ENCODE peak calls at places on chromosomes 4 and X, in five cellular contexts. T is GDM1; L is fibroblast of lung; M is stimulated activated CD8-positive, alpha-beta memory T cell treated with anti-CD3 and anti-CD28 coated beads, Interleukin-4, amount 100 ng/mL, for 1 hour; D is brain microvascular endothelial cell. R is an unnamed sample.

GRCh38 chr4:8672486-8672885 is 79.9 kb downstream of the CPZ start:
- DNase-seq in T (no peak), L (no peak), M (no peak), D (no peak), R (no peak)

GRCh38 chrX:150063673-150064072 is 125.4 kb upstream of the EOLA2 start:
- DNase-seq in T (no peak), L (no peak), M (no peak), D (no peak), R (no peak)

GRCh38 chrX:65723706-65724105 is 56.3 kb downstream of the MSN start:
- DNase-seq in T (no peak), L (no peak), M (no peak), D (peak; percentile 14), R (no peak)

GRCh38 chr4:24274401-24275035 is 309.8 kb downstream of the DHX15 start:
- DNase-seq in T (no peak), L (peak; percentile 91), M (no peak), D (peak; percentile 14), R (peak; percentile 49)

GRCh38 chrX:112646651-112647050 is 33.1 kb downstream of the LHFPL1 start:
- DNase-seq in T (no peak), L (no peak), M (no peak), D (no peak), R (no peak)

GRCh38 chr4:152500308-152500707 is 35.6 kb downstream of the FBXW7 start:
- DNase-seq in T (no peak), L (no peak), M (no peak), D (no peak), R (no peak)

GRCh38 chrX:152902502-152902820 is 4.6 kb downstream of the ZNF185 start:
- DNase-seq in T (no peak), L (no peak), M (no peak), D (no peak), R (no peak)

GRCh38 chrX:24343719-24344118 is 16.7 kb upstream of the SUPT20HL1 start:
- DNase-seq in T (no peak), L (no peak), M (no peak), D (no peak), R (no peak)

GRCh38 chrX:57528670-57529255 is 63.0 kb upstream of the ZXDB start:
- DNase-seq in T (no peak), L (no peak), M (no peak), D (no peak), R (no peak)

GRCh38 chr4:41679991-41680390 is 68.5 kb downstream of the PHOX2B start:
- DNase-seq in T (no peak), L (peak; percentile 43), M (no peak), D (no peak), R (no peak)

GRCh38 chr4:8861576-8862279 is 9.9 kb downstream of the HMX1 start:
- DNase-seq in T (no peak), L (no peak), M (no peak), D (no peak), R (no peak)

GRCh38 chr4:151998723-151999122 is 237.9 kb upstream of the GATB start:
- DNase-seq in T (no peak), L (no peak), M (no peak), D (no peak), R (no peak)

GRCh38 chrX:66030505-66031317 is 9.2 kb downstream of the VSIG4 start:
- DNase-seq in T (peak; percentile 54), L (no peak), M (no peak), D (peak; percentile 1), R (no peak)

GRCh38 chr4:94304365-94304971 is 38.2 kb downstream of the HPGDS start:
- DNase-seq in T (peak; percentile 9), L (peak; percentile 23), M (no peak), D (peak; percentile 47), R (peak; percentile 12)

GRCh38 chrX:19548934-19549333 is 33.6 kb upstream of the MAP3K15 start:
- DNase-seq in T (no peak), L (no peak), M (no peak), D (no peak), R (no peak)

GRCh38 chr4:7892212-7893019 is 47.2 kb downstream of the AFAP1 start:
- DNase-seq in T (no peak), L (peak; percentile 96), M (no peak), D (peak; percentile 91), R (peak; percentile 92)

GRCh38 chr4:8578717-8579116 is 1.5 kb upstream of the GPR78 start:
- DNase-seq in T (no peak), L (no peak), M (no peak), D (no peak), R (no peak)

GRCh38 chrX:39667746-39668507 is 429.8 kb downstream of the BCOR start:
- DNase-seq in T (no peak), L (no peak), M (no peak), D (no peak), R (no peak)

GRCh38 chr4:24477919-24478318 is 106.4 kb downstream of the DHX15 start:
- DNase-seq in T (no peak), L (peak; percentile 84), M (no peak), D (peak; percentile 76), R (peak; percentile 72)

GRCh38 chr4:182189107-182189878 is 53.9 kb upstream of the TENM3 start:
- DNase-seq in T (no peak), L (peak; percentile 100), M (no peak), D (peak; percentile 76), R (peak; percentile 80)

GRCh38 chr4:154416183-154416543 is 75.4 kb downstream of the DCHS2 start:
- DNase-seq in T (no peak), L (peak; percentile 1), M (no peak), D (no peak), R (no peak)

GRCh38 chrX:46649421-46650260 is 76.1 kb downstream of the CHST7 start:
- DNase-seq in T (peak; percentile 55), L (no peak), M (no peak), D (no peak), R (peak; percentile 19)

GRCh38 chr4:4930677-4931076 is 71.2 kb downstream of the MSX1 start:
- DNase-seq in T (no peak), L (no peak), M (no peak), D (no peak), R (no peak)

GRCh38 chr4:154049457-154050181 is 260.7 kb upstream of the SFRP2 start:
- DNase-seq in T (no peak), L (peak; percentile 53), M (no peak), D (peak; percentile 28), R (no peak)

GRCh38 chr4:119526786-119527550 is 101.6 kb downstream of the PDE5A start:
- DNase-seq in T (no peak), L (peak; percentile 79), M (no peak), D (no peak), R (no peak)

GRCh38 chrX:9373789-9374188 is 91.1 kb upstream of the TBL1X start:
- DNase-seq in T (no peak), L (no peak), M (no peak), D (no peak), R (no peak)

GRCh38 chr4:83639849-83640493 is 104.1 kb downstream of the GPAT3 start:
- DNase-seq in T (peak; percentile 67), L (peak; percentile 59), M (peak; percentile 16), D (peak; percentile 77), R (peak; percentile 75)

GRCh38 chr4:8694226-8694625 is 101.7 kb downstream of the CPZ start:
- DNase-seq in T (no peak), L (no peak), M (no peak), D (no peak), R (no peak)

GRCh38 chrX:56795309-56795868 is 66.3 kb downstream of the NBDY start:
- DNase-seq in T (no peak), L (no peak), M (no peak), D (no peak), R (no peak)

GRCh38 chr4:123244233-123244632 is 152.4 kb upstream of the SPRY1 start:
- DNase-seq in T (no peak), L (no peak), M (no peak), D (peak; percentile 34), R (no peak)

GRCh38 chr4:76260571-76260970 is 9.1 kb downstream of the FAM47E start:
- DNase-seq in T (no peak), L (no peak), M (no peak), D (no peak), R (no peak)

GRCh38 chr4:147201016-147201415 is 255.4 kb upstream of the TTC29 start:
- DNase-seq in T (no peak), L (peak; percentile 6), M (no peak), D (no peak), R (no peak)

GRCh38 chr4:148649669-148650331 is 207.6 kb upstream of the NR3C2 start:
- DNase-seq in T (no peak), L (peak; percentile 14), M (no peak), D (no peak), R (no peak)

GRCh38 chr4:158259955-158260575 is 49.8 kb downstream of the TMEM144 start:
- DNase-seq in T (no peak), L (peak; percentile 12), M (no peak), D (no peak), R (peak; percentile 29)

GRCh38 chr4:24582235-24582863 is 2.0 kb downstream of the DHX15 start:
- DNase-seq in T (no peak), L (no peak), M (no peak), D (no peak), R (no peak)

GRCh38 chrX:150569155-150569477 is 695 bp downstream of the MTM1 start:
- DNase-seq in T (no peak), L (no peak), M (no peak), D (peak; percentile 3), R (no peak)

GRCh38 chr4:66275381-66276060 is 605.2 kb upstream of the EPHA5 start:
- DNase-seq in T (no peak), L (peak; percentile 12), M (no peak), D (no peak), R (no peak)

GRCh38 chr4:86991998-86992397 is 57.2 kb downstream of the AFF1 start:
- DNase-seq in T (no peak), L (no peak), M (no peak), D (no peak), R (no peak)

GRCh38 chr4:73259552-73260140 is 1.0 kb upstream of the ANKRD17 start:
- DNase-seq in T (no peak), L (peak; percentile 48), M (no peak), D (peak; percentile 24), R (no peak)

R was measured in astrocyte of the cerebellum.